ENCODE peak calls at places on chromosomes 4 and X, in five cellular contexts. One of them, this sample, is unnamed.

GRCh38 chr4:110129544-110129943 is 68.9 kb downstream of the ELOVL6 start:
- DNase-seq in HepG2: no peak
- DNase-seq in HCT116: no peak
- DNase-seq in SK-N-SH: no peak
- DNase-seq in K562: no peak
- DNase-seq in this sample: no peak

GRCh38 chr4:152997235-152997735 is 61.2 kb downstream of the FHDC1 start:
- DNase-seq in HCT116: no peak
- DNase-seq in K562: no peak
- DNase-seq in HepG2: no peak
- DNase-seq in SK-N-SH: no peak
- DNase-seq in this sample: no peak

GRCh38 chr4:150278206-150278605 is 200.0 kb downstream of the DCLK2 start:
- DNase-seq in HCT116: no peak
- DNase-seq in SK-N-SH: no peak
- DNase-seq in K562: no peak
- DNase-seq in HepG2: no peak
- DNase-seq in this sample: no peak

GRCh38 chrX:71604141-71604540 is 14.2 kb downstream of the CXCR3 start:
- DNase-seq in SK-N-SH: no peak
- DNase-seq in HCT116: no peak
- DNase-seq in HepG2: no peak
- DNase-seq in K562: no peak
- DNase-seq in this sample: no peak

GRCh38 chrX:19627533-19627932 is 112.2 kb upstream of the MAP3K15 start:
- DNase-seq in SK-N-SH: no peak
- DNase-seq in K562: no peak
- DNase-seq in HCT116: no peak
- DNase-seq in HepG2: no peak
- DNase-seq in this sample: no peak

GRCh38 chr4:186719925-186720694 is 3.5 kb downstream of the FAT1 start:
- DNase-seq in HepG2: no peak
- DNase-seq in HCT116: no peak
- DNase-seq in K562: peak; percentile 44
- DNase-seq in SK-N-SH: no peak
- DNase-seq in this sample: peak; percentile 67

GRCh38 chrX:344371-344901 is 25.8 kb upstream of the GTPBP6 start:
- DNase-seq in HepG2: no peak
- DNase-seq in SK-N-SH: no peak
- DNase-seq in K562: no peak
- DNase-seq in HCT116: no peak
- DNase-seq in this sample: no peak

GRCh38 chrX:135497736-135498135 is 22.7 kb upstream of the INTS6L start:
- DNase-seq in K562: no peak
- DNase-seq in HCT116: no peak
- DNase-seq in SK-N-SH: peak; percentile 13
- DNase-seq in HepG2: no peak
- DNase-seq in this sample: no peak

GRCh38 chrX:25158635-25159034 is 142.9 kb upstream of the ARX start:
- DNase-seq in HepG2: no peak
- DNase-seq in HCT116: no peak
- DNase-seq in SK-N-SH: no peak
- DNase-seq in K562: no peak
- DNase-seq in this sample: no peak

GRCh38 chr4:153211986-153212720 is 7.9 kb downstream of the TRIM2 start:
- DNase-seq in SK-N-SH: no peak
- DNase-seq in HCT116: no peak
- DNase-seq in HepG2: no peak
- DNase-seq in K562: no peak
- DNase-seq in this sample: no peak

GRCh38 chr4:90419124-90419711 is 292.0 kb downstream of the CCSER1 start:
- DNase-seq in HCT116: peak; percentile 3
- DNase-seq in SK-N-SH: peak; percentile 52
- DNase-seq in K562: no peak
- DNase-seq in HepG2: peak; percentile 16
- DNase-seq in this sample: peak; percentile 50

GRCh38 chrX:12702509-12703091 is 88.6 kb upstream of the PRPS2 start:
- DNase-seq in HepG2: peak; percentile 1
- DNase-seq in SK-N-SH: peak; percentile 14
- DNase-seq in K562: peak; percentile 9
- DNase-seq in HCT116: peak; percentile 3
- DNase-seq in this sample: peak; percentile 61

GRCh38 chr4:81606796-81607550 is 135.3 kb upstream of the RASGEF1B start:
- DNase-seq in HepG2: no peak
- DNase-seq in K562: no peak
- DNase-seq in SK-N-SH: no peak
- DNase-seq in HCT116: no peak
- DNase-seq in this sample: no peak

GRCh38 chr4:184280591-184281071 is 63.0 kb upstream of the ENPP6 start:
- DNase-seq in K562: no peak
- DNase-seq in HCT116: no peak
- DNase-seq in HepG2: peak; percentile 28
- DNase-seq in SK-N-SH: no peak
- DNase-seq in this sample: no peak

GRCh38 chrX:24216037-24216436 is 66.5 kb downstream of the ZFX start:
- DNase-seq in HCT116: no peak
- DNase-seq in HepG2: no peak
- DNase-seq in SK-N-SH: no peak
- DNase-seq in K562: no peak
- DNase-seq in this sample: no peak

GRCh38 chrX:107123750-107124149 is 5.1 kb upstream of the RBM41 start:
- DNase-seq in K562: no peak
- DNase-seq in HepG2: no peak
- DNase-seq in HCT116: no peak
- DNase-seq in SK-N-SH: no peak
- DNase-seq in this sample: no peak

GRCh38 chr4:75919914-75920313 is 17.7 kb upstream of the PPEF2 start:
- DNase-seq in K562: no peak
- DNase-seq in SK-N-SH: no peak
- DNase-seq in HepG2: no peak
- DNase-seq in HCT116: no peak
- DNase-seq in this sample: no peak

GRCh38 chr4:105503484-105503883 is 29.6 kb upstream of the PPA2 start:
- DNase-seq in HCT116: no peak
- DNase-seq in K562: no peak
- DNase-seq in HepG2: no peak
- DNase-seq in SK-N-SH: no peak
- DNase-seq in this sample: no peak

GRCh38 chr4:37928421-37928820 is 31.8 kb upstream of the PTTG2 start:
- DNase-seq in K562: no peak
- DNase-seq in HCT116: no peak
- DNase-seq in SK-N-SH: no peak
- DNase-seq in HepG2: no peak
- DNase-seq in this sample: no peak

GRCh38 chr4:99572527-99573240 is 1.9 kb upstream of the MTTP start:
- DNase-seq in HepG2: no peak
- DNase-seq in SK-N-SH: no peak
- DNase-seq in HCT116: no peak
- DNase-seq in K562: no peak
- DNase-seq in this sample: no peak

GRCh38 chr4:173490817-173491518 is 39.1 kb downstream of the HAND2 start:
- DNase-seq in HCT116: no peak
- DNase-seq in HepG2: peak; percentile 68
- DNase-seq in SK-N-SH: no peak
- DNase-seq in K562: no peak
- DNase-seq in this sample: no peak

GRCh38 chrX:140157611-140158010 is 192.3 kb upstream of the CXorf66 start:
- DNase-seq in HCT116: no peak
- DNase-seq in SK-N-SH: no peak
- DNase-seq in HepG2: no peak
- DNase-seq in K562: no peak
- DNase-seq in this sample: no peak

GRCh38 chrX:147550217-147550616 is 361.5 kb upstream of the FMR1 start:
- DNase-seq in HCT116: no peak
- DNase-seq in K562: peak; percentile 3
- DNase-seq in HepG2: peak; percentile 1
- DNase-seq in SK-N-SH: peak; percentile 1
- DNase-seq in this sample: no peak

GRCh38 chrX:135697614-135698013 is 15.8 kb upstream of the CT45A1 start:
- DNase-seq in HepG2: no peak
- DNase-seq in HCT116: no peak
- DNase-seq in SK-N-SH: no peak
- DNase-seq in K562: no peak
- DNase-seq in this sample: no peak

GRCh38 chrX:29470029-29470428 is 745.3 kb upstream of the MAGEB2 start:
- DNase-seq in HepG2: no peak
- DNase-seq in SK-N-SH: no peak
- DNase-seq in HCT116: peak; percentile 33
- DNase-seq in K562: no peak
- DNase-seq in this sample: no peak

GRCh38 chrX:11541510-11541909 is 124.2 kb downstream of the ARHGAP6 start:
- DNase-seq in SK-N-SH: no peak
- DNase-seq in K562: no peak
- DNase-seq in HepG2: no peak
- DNase-seq in HCT116: no peak
- DNase-seq in this sample: no peak

GRCh38 chr4:164383187-164384181 is 370.4 kb upstream of the SMIM31 start:
- DNase-seq in K562: no peak
- DNase-seq in SK-N-SH: peak; percentile 16
- DNase-seq in HCT116: no peak
- DNase-seq in HepG2: no peak
- DNase-seq in this sample: no peak

GRCh38 chrX:130769835-130770234 is 133.2 kb downstream of the ENOX2 start:
- DNase-seq in SK-N-SH: no peak
- DNase-seq in HCT116: no peak
- DNase-seq in HepG2: no peak
- DNase-seq in K562: no peak
- DNase-seq in this sample: no peak

GRCh38 chrX:130771648-130772312 is 131.2 kb downstream of the ENOX2 start:
- DNase-seq in HCT116: no peak
- DNase-seq in SK-N-SH: no peak
- DNase-seq in K562: no peak
- DNase-seq in HepG2: no peak
- DNase-seq in this sample: no peak

GRCh38 chrX:130771230-130771629 is 131.8 kb downstream of the ENOX2 start:
- DNase-seq in K562: no peak
- DNase-seq in HepG2: no peak
- DNase-seq in SK-N-SH: no peak
- DNase-seq in HCT116: no peak
- DNase-seq in this sample: no peak

GRCh38 chrX:130770615-130771014 is 132.4 kb downstream of the ENOX2 start:
- DNase-seq in SK-N-SH: no peak
- DNase-seq in HCT116: peak; percentile 6
- DNase-seq in K562: no peak
- DNase-seq in HepG2: no peak
- DNase-seq in this sample: no peak

DNA sequence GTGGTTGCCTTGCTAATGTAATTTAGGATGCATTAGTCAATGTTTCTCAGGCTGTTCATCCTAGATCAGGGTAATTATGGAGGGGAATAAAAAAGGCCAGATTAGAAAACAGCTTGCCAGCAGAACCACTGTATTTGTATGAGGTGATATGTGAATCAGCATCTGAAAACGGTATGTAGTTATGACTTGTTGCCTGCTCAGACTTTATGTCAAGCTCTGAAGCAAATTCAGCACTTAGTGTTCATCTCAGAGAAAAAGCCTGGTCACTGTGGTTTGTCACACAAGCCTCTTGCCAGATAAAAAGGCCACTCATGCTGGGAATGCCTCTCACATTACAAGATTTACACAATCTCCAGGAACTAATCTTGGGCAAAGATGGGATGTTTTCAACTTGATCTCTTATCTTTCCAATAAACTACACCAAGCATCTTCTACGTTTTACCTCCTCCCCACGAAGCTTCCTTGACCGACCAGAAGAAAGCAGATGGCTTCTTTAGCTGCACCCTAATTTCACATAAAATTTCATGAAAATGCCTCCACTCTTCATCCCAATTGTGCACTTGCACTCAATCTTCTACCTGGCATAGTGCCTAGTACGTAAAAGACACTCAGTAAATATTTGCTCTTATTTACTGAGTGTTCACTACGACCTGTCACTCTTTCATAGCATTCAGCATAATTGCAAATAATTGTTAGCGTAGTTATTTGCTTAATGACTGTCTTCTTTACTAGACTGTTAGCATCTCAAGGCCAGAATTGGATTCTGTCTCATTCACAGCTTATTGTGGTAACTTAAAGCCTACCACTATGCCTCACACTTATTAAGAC is 130.5 kb downstream of the ENOX2 start:
- DNase-seq in HCT116: no peak
- DNase-seq in K562: no peak
- DNase-seq in HepG2: peak; percentile 0
- DNase-seq in SK-N-SH: peak; percentile 19
- DNase-seq in this sample: no peak
- TF ChIP-seq JUND in HCT116: no peak
- TF ChIP-seq JUND in K562: no peak
- TF ChIP-seq JUND in HepG2: no peak
- TF ChIP-seq JUND in SK-N-SH: peak; percentile 45
- TF ChIP-seq JUND in this sample: no peak

DNA sequence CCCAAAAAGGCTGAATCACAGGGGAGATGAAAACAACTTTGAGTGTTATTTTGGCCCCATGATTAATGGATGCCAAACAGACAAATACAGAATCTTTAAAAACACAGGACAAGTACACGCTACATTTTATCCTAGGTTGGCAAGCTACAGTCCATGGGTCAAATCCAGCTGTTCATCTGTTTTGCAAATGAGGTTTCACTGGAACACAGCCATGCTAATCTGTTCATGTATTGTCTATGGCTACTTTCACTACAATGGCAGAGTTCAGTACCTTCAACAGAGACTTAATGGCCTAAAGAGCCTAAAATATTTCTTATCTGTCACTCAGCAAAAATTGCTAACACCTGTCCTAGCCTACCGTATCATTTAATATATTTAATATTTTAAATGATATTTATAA is 1548.5 kb upstream of the IGFBP7 start:
- DNase-seq in SK-N-SH: no peak
- DNase-seq in HepG2: no peak
- DNase-seq in HCT116: no peak
- DNase-seq in K562: no peak
- DNase-seq in this sample: no peak
- TF ChIP-seq JUND in SK-N-SH: no peak
- TF ChIP-seq JUND in HepG2: no peak
- TF ChIP-seq JUND in HCT116: no peak
- TF ChIP-seq JUND in K562: no peak
- TF ChIP-seq JUND in this sample: no peak

GRCh38 chr4:102285831-102286230 is 59.5 kb downstream of the SLC39A8 start:
- DNase-seq in SK-N-SH: no peak
- DNase-seq in K562: no peak
- DNase-seq in HCT116: no peak
- DNase-seq in HepG2: no peak
- DNase-seq in this sample: no peak
- TF ChIP-seq JUND in SK-N-SH: no peak
- TF ChIP-seq JUND in K562: no peak
- TF ChIP-seq JUND in HCT116: no peak
- TF ChIP-seq JUND in HepG2: no peak
- TF ChIP-seq JUND in this sample: no peak

GRCh38 chrX:153649178-153649914 is 2.3 kb downstream of the DUSP9 start:
- DNase-seq in SK-N-SH: peak; percentile 84
- DNase-seq in HepG2: peak; percentile 70
- DNase-seq in K562: peak; percentile 52
- DNase-seq in HCT116: no peak
- DNase-seq in this sample: peak; percentile 50
- TF ChIP-seq JUND in SK-N-SH: no peak
- TF ChIP-seq JUND in HepG2: no peak
- TF ChIP-seq JUND in K562: no peak
- TF ChIP-seq JUND in HCT116: no peak
- TF ChIP-seq JUND in this sample: no peak